ENCODE peak calls at places on chromosomes 7 and 10, in six cellular contexts. C is fibroblast of lung, A is mucosa of descending colon, S is lower lobe of right lung, R is esophagus muscularis mucosa, W is pancreas. K is an unnamed sample. For H3K36me3, the result is how much of the 10 kb centered on the place peaks cover.

GRCh38 chr10:113225903-113226302 is 275.9 kb downstream of the TCF7L2 start:
- DNase-seq in R (no peak), A (no peak), W (no peak), S (no peak), C (no peak), K (no peak)

GRCh38 chr7:69364814-69365587 is 233.3 kb upstream of the AUTS2 start:
- DNase-seq in C (no peak), R (no peak), S (no peak), A (no peak), W (no peak), K (no peak)

GRCh38 chr10:80414126-80414898 is 6.0 kb downstream of the PRXL2A start:
- DNase-seq in C (peak), S (no peak), A (peak), W (no peak), R (no peak), K (no peak)

GRCh38 chr10:31582365-31583052 is 263.5 kb downstream of the ZEB1 start:
- DNase-seq in R (no peak), S (no peak), A (no peak), W (no peak), C (peak), K (no peak)

GRCh38 chr7:76259124-76260086 is 43.1 kb upstream of the HSPB1 start:
- DNase-seq in S (no peak), C (no peak), A (no peak), W (no peak), R (no peak), K (no peak)

GRCh38 chr10:59463909-59464308 is 101.6 kb upstream of the FAM13C start:
- DNase-seq in S (no peak), W (no peak), A (no peak), C (no peak), R (no peak), K (no peak)

GRCh38 chr10:75136346-75136745 is 24.9 kb downstream of the SAMD8 start:
- DNase-seq in R (no peak), A (no peak), C (no peak), W (no peak), S (no peak), K (no peak)

GRCh38 chr10:63712717-63713115 is 191.5 kb downstream of the REEP3 start:
- DNase-seq in A (no peak), C (peak), W (no peak), S (no peak), R (no peak), K (no peak)

GRCh38 chr7:99505324-99505662 is 831 bp downstream of the ZKSCAN5 start:
- DNase-seq in W (no peak), S (no peak), A (no peak), C (no peak), R (no peak), K (no peak)

GRCh38 chr7:147483634-147484292 is 1106.8 kb upstream of the C7orf33 start:
- DNase-seq in C (peak), S (no peak), A (no peak), R (no peak), W (no peak), K (no peak)

GRCh38 chr10:65894379-65894778 is 1031.5 kb upstream of the LRRTM3 start:
- DNase-seq in W (no peak), C (no peak), R (no peak), S (no peak), A (no peak), K (no peak)

GRCh38 chr7:90766814-90767564 is 170.9 kb downstream of the CDK14 start:
- DNase-seq in A (peak), S (no peak), C (peak), W (peak), R (no peak), K (no peak)

GRCh38 chr7:10974717-10975032 is 1.0 kb downstream of the PHF14 start:
- DNase-seq in C (no peak), R (no peak), W (no peak), S (no peak), A (no peak), K (no peak)

GRCh38 chr7:131174391-131174790 is 153.3 kb upstream of the MKLN1 start:
- DNase-seq in A (no peak), S (no peak), W (no peak), C (no peak), R (no peak), K (no peak)
- TF ChIP-seq CTCF in A (no peak), S (no peak), W (no peak), C (no peak), R (no peak), K (no peak)

GRCh38 chr10:73471226-73471625 is 24.6 kb downstream of the PPP3CB start:
- DNase-seq in W (no peak), C (no peak), S (no peak), R (no peak), A (no peak), K (no peak)

GRCh38 chr10:73465978-73466709 is 29.7 kb downstream of the PPP3CB start:
- DNase-seq in R (no peak), A (no peak), W (no peak), C (no peak), S (no peak), K (no peak)

GRCh38 chr10:73469579-73469978 is 26.2 kb downstream of the PPP3CB start:
- DNase-seq in R (no peak), A (no peak), W (no peak), C (no peak), S (no peak), K (no peak)

GRCh38 chr10:73467210-73467609 is 28.6 kb downstream of the PPP3CB start:
- DNase-seq in C (no peak), S (no peak), W (no peak), R (no peak), A (no peak), K (no peak)
- H3K36me3 ChIP-seq in C (under half), S (half or more), W (under half), R (half or more), A (under half), K (under half)

GRCh38 chr7:94698275-94698674 is 42.3 kb upstream of the SGCE start:
- DNase-seq in R (no peak), W (no peak), S (no peak), A (no peak), C (peak), K (no peak)

GRCh38 chr7:94696981-94697670 is 41.2 kb upstream of the SGCE start:
- DNase-seq in W (no peak), C (peak), A (peak), R (no peak), S (no peak), K (peak)

GRCh38 chr7:94700926-94701554 is 45.1 kb upstream of the SGCE start:
- DNase-seq in W (no peak), C (peak), R (no peak), S (no peak), A (no peak), K (no peak)

GRCh38 chr7:94701555-94701973 is 45.6 kb upstream of the SGCE start:
- DNase-seq in A (no peak), C (peak), S (no peak), R (no peak), W (no peak), K (no peak)

DNA sequence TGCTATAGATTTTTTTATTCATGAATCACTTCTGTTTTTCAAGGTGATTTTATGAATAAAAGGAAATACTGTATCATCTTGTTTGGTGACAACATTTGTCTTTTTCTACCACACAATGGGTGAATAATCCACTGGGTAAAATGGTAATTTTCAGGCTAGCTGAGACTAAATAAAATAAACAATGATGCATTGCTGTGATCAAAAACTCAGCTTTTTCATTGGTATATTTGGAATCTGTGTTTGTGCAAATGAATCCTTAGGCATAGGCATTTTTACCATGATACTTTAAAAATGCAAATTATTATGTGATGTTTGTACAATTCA is 41.7 kb upstream of the SGCE start:
- DNase-seq in S (no peak), C (no peak), R (no peak), A (no peak), W (no peak), K (no peak)
- H3K4me3 ChIP-seq in S (no peak), C (no peak), R (no peak), A (no peak), W (no peak), K (no peak)

GRCh38 chr7:74275401-74275881 is 13.8 kb upstream of the CLIP2 start:
- DNase-seq in S (no peak), C (no peak), A (no peak), W (no peak), R (no peak), K (no peak)
- TF ChIP-seq CTCF in S (peak), C (peak), A (peak), W (no peak), R (peak), K (peak)

DNA sequence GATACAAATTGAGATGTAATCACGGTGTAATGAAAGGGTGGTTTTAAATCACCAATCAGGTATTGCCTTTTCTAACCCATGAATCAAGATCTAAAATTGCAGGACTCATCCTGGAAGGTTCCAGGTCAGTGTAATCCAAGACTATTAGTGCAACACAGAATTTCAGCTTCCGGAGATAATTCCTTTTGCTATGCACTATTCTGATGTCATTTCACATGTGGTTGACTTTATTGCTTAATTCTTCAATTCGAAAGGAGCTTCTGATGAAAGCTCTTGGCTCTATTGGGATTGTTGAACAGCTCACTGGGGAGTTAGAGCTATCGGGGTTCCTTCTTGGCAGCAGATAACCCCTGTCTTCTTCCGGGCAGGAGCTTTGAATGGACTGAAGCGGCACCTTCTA is 147.4 kb upstream of the INSYN2A start:
- DNase-seq in A (no peak), W (no peak), S (no peak), R (no peak), C (no peak), K (no peak)
- H3K36me3 ChIP-seq in A (under half), W (under half), S (under half), R (under half), C (under half), K (under half)

DNA sequence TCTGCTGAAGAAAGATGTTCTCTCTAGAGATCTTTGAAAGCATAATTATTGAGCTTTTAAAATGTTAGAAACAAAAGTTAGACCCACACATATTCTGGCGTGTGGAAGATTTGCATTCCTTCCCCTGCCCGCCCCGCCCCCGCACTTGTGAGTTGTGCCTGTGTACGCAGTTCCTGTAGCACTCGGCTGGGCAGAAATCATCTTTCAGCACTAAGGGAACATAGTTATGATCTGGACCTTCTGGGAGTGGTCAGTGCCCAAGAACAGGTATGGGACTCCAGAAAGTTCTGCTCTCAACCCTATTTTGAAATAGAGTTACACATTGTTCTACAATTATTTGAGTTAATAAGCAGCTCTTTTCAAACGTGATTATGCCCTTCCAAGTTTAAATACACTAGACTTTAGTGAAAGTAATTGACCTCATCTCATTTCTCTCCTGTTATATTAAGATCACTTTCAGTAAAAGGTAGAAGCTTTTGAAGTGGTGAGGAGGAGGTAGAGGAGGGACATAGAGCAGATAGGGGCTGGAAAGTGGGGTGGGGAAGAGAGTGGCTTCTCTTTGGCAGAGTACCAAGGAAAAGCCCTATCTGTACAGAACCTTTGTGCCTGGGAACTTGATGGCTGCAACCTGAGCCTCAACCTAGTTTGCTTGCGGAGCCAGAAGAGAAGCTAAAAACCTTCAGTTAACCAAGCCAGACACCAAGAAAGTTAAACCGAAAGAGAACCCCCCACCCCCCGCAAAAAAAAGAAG is 5.7 kb downstream of the BLVRA start:
- DNase-seq in C (no peak), A (peak), R (peak), W (peak), S (peak), K (peak)
- H3K4me3 ChIP-seq in C (no peak), A (no peak), R (no peak), W (no peak), S (peak), K (peak)

GRCh38 chr7:3201937-3202715 is 98.9 kb upstream of the SDK1 start:
- DNase-seq in A (no peak), W (no peak), S (no peak), R (peak), C (no peak), K (no peak)

GRCh38 chr7:3198316-3198715 is 102.7 kb upstream of the SDK1 start:
- DNase-seq in A (no peak), R (no peak), W (no peak), S (no peak), C (no peak), K (no peak)

GRCh38 chr7:3197567-3198212 is 103.4 kb upstream of the SDK1 start:
- DNase-seq in R (no peak), S (no peak), A (no peak), C (no peak), W (no peak), K (no peak)

GRCh38 chr7:3201306-3201705 is 99.7 kb upstream of the SDK1 start:
- DNase-seq in C (no peak), S (no peak), A (no peak), R (no peak), W (no peak), K (no peak)

GRCh38 chr7:3200504-3200903 is 100.5 kb upstream of the SDK1 start:
- DNase-seq in R (no peak), W (no peak), A (peak), C (peak), S (no peak), K (no peak)
- TF ChIP-seq CTCF in R (no peak), W (peak), A (no peak), C (peak), S (peak), K (no peak)